ENCODE peak calls at places on chromosomes 13 and 19, in nine cellular contexts. One of them, this sample, is unnamed.

GRCh38 chr19:926595-927043 is 784 bp downstream of the ARID3A start:
- DNase-seq in BE2C: no peak
- DNase-seq in coronary artery: no peak
- DNase-seq in activated T-helper 1 cell treated with anti-CD3 and anti-CD28 coated beads, Interleukin-12 subunit alpha, Interleukin-12 subunit beta, Interleukin-2, Interleukin-4 antibody, amounts not matched to agents 30 ng/mL and 10 ng/mL and 1 ng/mL, durations not matched to agents 14 hours and 24 hours and 36 hours: no peak
- DNase-seq in NCI-H345: no peak
- DNase-seq in GOT3: no peak
- DNase-seq in stimulated activated CD8-positive, alpha-beta memory T cell treated with anti-CD3 and anti-CD28 coated beads, Interleukin-15, amount 100 ng/mL, for 4 hours: no peak
- DNase-seq in substantia nigra: no peak
- DNase-seq in dermis microvascular lymphatic vessel endothelial cell: no peak
- DNase-seq in this sample: no peak

GRCh38 chr13:38947049-38947448 is 43.6 kb downstream of the STOML3 start:
- DNase-seq in GOT3: no peak
- DNase-seq in activated T-helper 1 cell treated with anti-CD3 and anti-CD28 coated beads, Interleukin-12 subunit alpha, Interleukin-12 subunit beta, Interleukin-2, Interleukin-4 antibody, amounts not matched to agents 30 ng/mL and 10 ng/mL and 1 ng/mL, durations not matched to agents 14 hours and 24 hours and 36 hours: no peak
- DNase-seq in NCI-H345: no peak
- DNase-seq in dermis microvascular lymphatic vessel endothelial cell: no peak
- DNase-seq in coronary artery: no peak
- DNase-seq in BE2C: no peak
- DNase-seq in substantia nigra: no peak
- DNase-seq in stimulated activated CD8-positive, alpha-beta memory T cell treated with anti-CD3 and anti-CD28 coated beads, Interleukin-15, amount 100 ng/mL, for 4 hours: no peak
- DNase-seq in this sample: no peak

GRCh38 chr19:55703790-55704215 is 28.8 kb downstream of the EPN1 start:
- DNase-seq in GOT3: no peak
- DNase-seq in dermis microvascular lymphatic vessel endothelial cell: peak
- DNase-seq in substantia nigra: peak
- DNase-seq in activated T-helper 1 cell treated with anti-CD3 and anti-CD28 coated beads, Interleukin-12 subunit alpha, Interleukin-12 subunit beta, Interleukin-2, Interleukin-4 antibody, amounts not matched to agents 30 ng/mL and 10 ng/mL and 1 ng/mL, durations not matched to agents 14 hours and 24 hours and 36 hours: peak
- DNase-seq in NCI-H345: no peak
- DNase-seq in stimulated activated CD8-positive, alpha-beta memory T cell treated with anti-CD3 and anti-CD28 coated beads, Interleukin-15, amount 100 ng/mL, for 4 hours: no peak
- DNase-seq in BE2C: peak
- DNase-seq in coronary artery: no peak
- DNase-seq in this sample: no peak

GRCh38 chr13:31050486-31051400 is 111.0 kb downstream of the HSPH1 start:
- DNase-seq in stimulated activated CD8-positive, alpha-beta memory T cell treated with anti-CD3 and anti-CD28 coated beads, Interleukin-15, amount 100 ng/mL, for 4 hours: no peak
- DNase-seq in NCI-H345: no peak
- DNase-seq in dermis microvascular lymphatic vessel endothelial cell: no peak
- DNase-seq in substantia nigra: no peak
- DNase-seq in activated T-helper 1 cell treated with anti-CD3 and anti-CD28 coated beads, Interleukin-12 subunit alpha, Interleukin-12 subunit beta, Interleukin-2, Interleukin-4 antibody, amounts not matched to agents 30 ng/mL and 10 ng/mL and 1 ng/mL, durations not matched to agents 14 hours and 24 hours and 36 hours: no peak
- DNase-seq in BE2C: no peak
- DNase-seq in coronary artery: no peak
- DNase-seq in GOT3: no peak
- DNase-seq in this sample: no peak

GRCh38 chr19:46841458-46842083 is 9.1 kb downstream of the AP2S1 start:
- DNase-seq in coronary artery: peak
- DNase-seq in BE2C: peak
- DNase-seq in substantia nigra: no peak
- DNase-seq in activated T-helper 1 cell treated with anti-CD3 and anti-CD28 coated beads, Interleukin-12 subunit alpha, Interleukin-12 subunit beta, Interleukin-2, Interleukin-4 antibody, amounts not matched to agents 30 ng/mL and 10 ng/mL and 1 ng/mL, durations not matched to agents 14 hours and 24 hours and 36 hours: no peak
- DNase-seq in stimulated activated CD8-positive, alpha-beta memory T cell treated with anti-CD3 and anti-CD28 coated beads, Interleukin-15, amount 100 ng/mL, for 4 hours: no peak
- DNase-seq in GOT3: no peak
- DNase-seq in NCI-H345: no peak
- DNase-seq in dermis microvascular lymphatic vessel endothelial cell: peak
- DNase-seq in this sample: no peak

GRCh38 chr19:48818234-48818823 is 7.5 kb upstream of the BCAT2 start:
- DNase-seq in stimulated activated CD8-positive, alpha-beta memory T cell treated with anti-CD3 and anti-CD28 coated beads, Interleukin-15, amount 100 ng/mL, for 4 hours: no peak
- DNase-seq in activated T-helper 1 cell treated with anti-CD3 and anti-CD28 coated beads, Interleukin-12 subunit alpha, Interleukin-12 subunit beta, Interleukin-2, Interleukin-4 antibody, amounts not matched to agents 30 ng/mL and 10 ng/mL and 1 ng/mL, durations not matched to agents 14 hours and 24 hours and 36 hours: no peak
- DNase-seq in dermis microvascular lymphatic vessel endothelial cell: no peak
- DNase-seq in substantia nigra: no peak
- DNase-seq in BE2C: no peak
- DNase-seq in GOT3: no peak
- DNase-seq in NCI-H345: peak
- DNase-seq in coronary artery: no peak
- DNase-seq in this sample: no peak

GRCh38 chr19:8097198-8097597 is 44.6 kb downstream of the CCL25 start:
- DNase-seq in coronary artery: no peak
- DNase-seq in GOT3: no peak
- DNase-seq in substantia nigra: no peak
- DNase-seq in BE2C: no peak
- DNase-seq in dermis microvascular lymphatic vessel endothelial cell: no peak
- DNase-seq in stimulated activated CD8-positive, alpha-beta memory T cell treated with anti-CD3 and anti-CD28 coated beads, Interleukin-15, amount 100 ng/mL, for 4 hours: no peak
- DNase-seq in activated T-helper 1 cell treated with anti-CD3 and anti-CD28 coated beads, Interleukin-12 subunit alpha, Interleukin-12 subunit beta, Interleukin-2, Interleukin-4 antibody, amounts not matched to agents 30 ng/mL and 10 ng/mL and 1 ng/mL, durations not matched to agents 14 hours and 24 hours and 36 hours: no peak
- DNase-seq in NCI-H345: no peak
- DNase-seq in this sample: no peak

GRCh38 chr19:18784786-18785120 is 6.4 kb downstream of the COMP start:
- DNase-seq in substantia nigra: no peak
- DNase-seq in NCI-H345: no peak
- DNase-seq in stimulated activated CD8-positive, alpha-beta memory T cell treated with anti-CD3 and anti-CD28 coated beads, Interleukin-15, amount 100 ng/mL, for 4 hours: no peak
- DNase-seq in coronary artery: no peak
- DNase-seq in BE2C: no peak
- DNase-seq in GOT3: no peak
- DNase-seq in dermis microvascular lymphatic vessel endothelial cell: no peak
- DNase-seq in activated T-helper 1 cell treated with anti-CD3 and anti-CD28 coated beads, Interleukin-12 subunit alpha, Interleukin-12 subunit beta, Interleukin-2, Interleukin-4 antibody, amounts not matched to agents 30 ng/mL and 10 ng/mL and 1 ng/mL, durations not matched to agents 14 hours and 24 hours and 36 hours: no peak
- DNase-seq in this sample: no peak

GRCh38 chr13:63463782-63464610 is 2048.3 kb upstream of the PCDH20 start:
- DNase-seq in activated T-helper 1 cell treated with anti-CD3 and anti-CD28 coated beads, Interleukin-12 subunit alpha, Interleukin-12 subunit beta, Interleukin-2, Interleukin-4 antibody, amounts not matched to agents 30 ng/mL and 10 ng/mL and 1 ng/mL, durations not matched to agents 14 hours and 24 hours and 36 hours: no peak
- DNase-seq in stimulated activated CD8-positive, alpha-beta memory T cell treated with anti-CD3 and anti-CD28 coated beads, Interleukin-15, amount 100 ng/mL, for 4 hours: no peak
- DNase-seq in BE2C: peak
- DNase-seq in dermis microvascular lymphatic vessel endothelial cell: no peak
- DNase-seq in coronary artery: no peak
- DNase-seq in substantia nigra: no peak
- DNase-seq in GOT3: no peak
- DNase-seq in NCI-H345: no peak
- DNase-seq in this sample: no peak

GRCh38 chr13:99982021-99982740 is 597 bp downstream of the ZIC2 start:
- DNase-seq in activated T-helper 1 cell treated with anti-CD3 and anti-CD28 coated beads, Interleukin-12 subunit alpha, Interleukin-12 subunit beta, Interleukin-2, Interleukin-4 antibody, amounts not matched to agents 30 ng/mL and 10 ng/mL and 1 ng/mL, durations not matched to agents 14 hours and 24 hours and 36 hours: no peak
- DNase-seq in coronary artery: no peak
- DNase-seq in dermis microvascular lymphatic vessel endothelial cell: peak
- DNase-seq in GOT3: no peak
- DNase-seq in stimulated activated CD8-positive, alpha-beta memory T cell treated with anti-CD3 and anti-CD28 coated beads, Interleukin-15, amount 100 ng/mL, for 4 hours: no peak
- DNase-seq in NCI-H345: no peak
- DNase-seq in BE2C: no peak
- DNase-seq in substantia nigra: no peak
- DNase-seq in this sample: no peak

GRCh38 chr19:18021121-18021755 is 13.3 kb downstream of the ARRDC2 start:
- DNase-seq in stimulated activated CD8-positive, alpha-beta memory T cell treated with anti-CD3 and anti-CD28 coated beads, Interleukin-15, amount 100 ng/mL, for 4 hours: no peak
- DNase-seq in NCI-H345: no peak
- DNase-seq in dermis microvascular lymphatic vessel endothelial cell: peak
- DNase-seq in GOT3: no peak
- DNase-seq in substantia nigra: peak
- DNase-seq in activated T-helper 1 cell treated with anti-CD3 and anti-CD28 coated beads, Interleukin-12 subunit alpha, Interleukin-12 subunit beta, Interleukin-2, Interleukin-4 antibody, amounts not matched to agents 30 ng/mL and 10 ng/mL and 1 ng/mL, durations not matched to agents 14 hours and 24 hours and 36 hours: peak
- DNase-seq in BE2C: no peak
- DNase-seq in coronary artery: peak
- DNase-seq in this sample: peak

GRCh38 chr19:10145031-10145430 is 25.3 kb upstream of the EIF3G start:
- DNase-seq in activated T-helper 1 cell treated with anti-CD3 and anti-CD28 coated beads, Interleukin-12 subunit alpha, Interleukin-12 subunit beta, Interleukin-2, Interleukin-4 antibody, amounts not matched to agents 30 ng/mL and 10 ng/mL and 1 ng/mL, durations not matched to agents 14 hours and 24 hours and 36 hours: no peak
- DNase-seq in NCI-H345: no peak
- DNase-seq in stimulated activated CD8-positive, alpha-beta memory T cell treated with anti-CD3 and anti-CD28 coated beads, Interleukin-15, amount 100 ng/mL, for 4 hours: no peak
- DNase-seq in substantia nigra: no peak
- DNase-seq in dermis microvascular lymphatic vessel endothelial cell: no peak
- DNase-seq in BE2C: no peak
- DNase-seq in GOT3: no peak
- DNase-seq in coronary artery: no peak
- DNase-seq in this sample: no peak

GRCh38 chr19:56842421-56842820 is 1.9 kb upstream of the PEG3 start:
- DNase-seq in dermis microvascular lymphatic vessel endothelial cell: no peak
- DNase-seq in NCI-H345: no peak
- DNase-seq in coronary artery: no peak
- DNase-seq in stimulated activated CD8-positive, alpha-beta memory T cell treated with anti-CD3 and anti-CD28 coated beads, Interleukin-15, amount 100 ng/mL, for 4 hours: no peak
- DNase-seq in BE2C: no peak
- DNase-seq in substantia nigra: no peak
- DNase-seq in activated T-helper 1 cell treated with anti-CD3 and anti-CD28 coated beads, Interleukin-12 subunit alpha, Interleukin-12 subunit beta, Interleukin-2, Interleukin-4 antibody, amounts not matched to agents 30 ng/mL and 10 ng/mL and 1 ng/mL, durations not matched to agents 14 hours and 24 hours and 36 hours: no peak
- DNase-seq in GOT3: no peak
- DNase-seq in this sample: no peak

GRCh38 chr13:42073683-42074082 is 25.2 kb downstream of the DGKH start:
- DNase-seq in coronary artery: no peak
- DNase-seq in activated T-helper 1 cell treated with anti-CD3 and anti-CD28 coated beads, Interleukin-12 subunit alpha, Interleukin-12 subunit beta, Interleukin-2, Interleukin-4 antibody, amounts not matched to agents 30 ng/mL and 10 ng/mL and 1 ng/mL, durations not matched to agents 14 hours and 24 hours and 36 hours: no peak
- DNase-seq in GOT3: no peak
- DNase-seq in BE2C: no peak
- DNase-seq in substantia nigra: no peak
- DNase-seq in stimulated activated CD8-positive, alpha-beta memory T cell treated with anti-CD3 and anti-CD28 coated beads, Interleukin-15, amount 100 ng/mL, for 4 hours: no peak
- DNase-seq in NCI-H345: no peak
- DNase-seq in dermis microvascular lymphatic vessel endothelial cell: peak
- DNase-seq in this sample: no peak

GRCh38 chr13:32056316-32056715 is 24.7 kb downstream of the FRY start:
- DNase-seq in coronary artery: no peak
- DNase-seq in GOT3: no peak
- DNase-seq in stimulated activated CD8-positive, alpha-beta memory T cell treated with anti-CD3 and anti-CD28 coated beads, Interleukin-15, amount 100 ng/mL, for 4 hours: no peak
- DNase-seq in NCI-H345: peak
- DNase-seq in substantia nigra: no peak
- DNase-seq in BE2C: no peak
- DNase-seq in activated T-helper 1 cell treated with anti-CD3 and anti-CD28 coated beads, Interleukin-12 subunit alpha, Interleukin-12 subunit beta, Interleukin-2, Interleukin-4 antibody, amounts not matched to agents 30 ng/mL and 10 ng/mL and 1 ng/mL, durations not matched to agents 14 hours and 24 hours and 36 hours: no peak
- DNase-seq in dermis microvascular lymphatic vessel endothelial cell: no peak
- DNase-seq in this sample: no peak